ENCODE peak calls at places on chromosomes 13 and 19, in seven cellular contexts. W, H, L, K, C, Y and G are unnamed samples.

GRCh38 chr19:47560999-47561398 is 11.9 kb downstream of the ZNF541 start:
- DNase-seq in K (no peak), Y (no peak), L (no peak), H (no peak), C (no peak), W (no peak), G (no peak)

GRCh38 chr19:11659612-11660011 is 62.3 kb downstream of the ZNF627 start:
- DNase-seq in Y (no peak), K (no peak), W (no peak), C (no peak), L (no peak), H (no peak), G (no peak)

GRCh38 chr13:53015044-53015443 is 13.6 kb upstream of the OLFM4 start:
- DNase-seq in L (no peak), W (peak), C (no peak), H (no peak), K (no peak), Y (peak), G (no peak)

GRCh38 chr13:49858183-49858856 is 65.8 kb upstream of the KPNA3 start:
- DNase-seq in L (no peak), C (no peak), H (no peak), K (peak), W (no peak), Y (no peak), G (peak)

GRCh38 chr19:17303167-17303939 is at the start of gene ABHD8:
- DNase-seq in H (peak), Y (peak), C (peak), K (peak), W (peak), L (no peak), G (peak)

GRCh38 chr19:38655148-38655824 is 7.8 kb downstream of the ACTN4 start:
- DNase-seq in K (no peak), Y (no peak), C (no peak), W (no peak), H (no peak), L (no peak), G (no peak)

GRCh38 chr13:98174321-98174720 is 2.7 kb downstream of the RNF113B start:
- DNase-seq in W (no peak), K (no peak), C (no peak), Y (no peak), L (no peak), H (no peak), G (no peak)

GRCh38 chr13:91045351-91046034 is 302.0 kb upstream of the MIR17HG start:
- DNase-seq in W (peak), C (no peak), Y (no peak), L (no peak), H (no peak), K (peak), G (no peak)

GRCh38 chr13:50400035-50400726 is 384.9 kb downstream of the KCNRG start:
- DNase-seq in L (no peak), C (no peak), W (no peak), K (no peak), H (no peak), Y (no peak), G (no peak)

DNA sequence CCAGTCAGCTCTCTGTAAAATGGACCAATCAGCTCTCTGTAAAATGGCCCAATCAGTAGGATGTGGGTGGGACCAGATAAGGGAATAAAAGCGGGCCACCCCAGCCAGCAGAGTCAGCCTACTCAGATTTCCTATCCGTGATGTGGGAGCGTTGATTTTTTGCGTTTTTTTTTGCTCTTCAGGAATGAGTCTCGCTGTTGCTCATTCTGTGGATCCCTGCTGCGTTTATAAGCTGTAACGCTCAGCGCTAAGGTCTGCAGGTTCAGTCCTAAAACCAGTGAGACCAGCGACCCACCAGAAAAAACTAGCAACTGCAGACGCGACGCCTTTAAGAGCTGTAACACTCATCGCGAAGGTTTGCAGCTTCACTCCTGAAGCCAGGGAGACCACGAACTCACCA is 435.7 kb downstream of the SLITRK6 start:
- DNase-seq in W (no peak), K (no peak), C (no peak), Y (no peak), H (no peak), L (no peak), G (no peak)
- H3K27ac ChIP-seq in W (no peak), K (no peak), C (no peak), Y (no peak), H (no peak), L (no peak), G (no peak)

GRCh38 chr19:30580673-30581072 is 208.5 kb downstream of the ZNF536 start:
- DNase-seq in K (no peak), Y (no peak), W (no peak), L (no peak), C (no peak), H (no peak), G (no peak)

DNA sequence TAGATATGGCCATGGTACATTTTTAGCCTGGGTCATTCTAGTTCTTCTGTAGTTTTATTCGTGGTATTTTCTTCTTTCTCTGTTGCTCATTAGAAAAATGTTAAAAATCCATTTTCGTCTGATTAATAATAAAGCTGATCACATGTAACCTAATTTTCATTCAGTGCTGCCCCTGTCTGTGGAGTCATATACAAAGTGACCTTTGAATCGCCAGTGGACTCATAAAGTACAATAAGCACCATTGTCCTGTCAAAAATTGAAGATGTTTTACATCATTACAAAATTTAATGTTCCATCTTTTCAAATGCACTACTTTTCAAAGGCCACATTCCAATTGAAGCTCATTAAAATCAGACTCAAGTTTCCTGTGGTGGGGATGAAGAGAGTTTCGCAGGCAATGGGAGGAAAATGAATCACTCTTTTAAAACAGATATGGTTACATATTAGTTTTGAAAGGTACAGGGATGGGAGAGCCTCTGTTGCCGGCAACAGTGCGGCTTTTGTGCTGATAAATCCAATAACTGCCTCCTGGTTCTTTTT is 205.4 kb downstream of the ZNF536 start:
- DNase-seq in L (no peak), H (no peak), Y (no peak), C (no peak), K (no peak), W (no peak), G (no peak)
- H3K27ac ChIP-seq in L (no peak), H (no peak), Y (no peak), C (no peak), K (no peak), W (no peak), G (no peak)

GRCh38 chr19:491146-491741 is 5.0 kb upstream of the MADCAM1 start:
- DNase-seq in H (no peak), K (no peak), L (no peak), W (peak), C (no peak), Y (no peak), G (no peak)
- H3K27ac ChIP-seq in H (no peak), K (peak), L (no peak), W (no peak), C (no peak), Y (no peak), G (no peak)

GRCh38 chr19:246551-246950 is 44.7 kb downstream of the PLPP2 start:
- DNase-seq in L (no peak), C (no peak), H (no peak), W (no peak), K (no peak), Y (no peak), G (no peak)

DNA sequence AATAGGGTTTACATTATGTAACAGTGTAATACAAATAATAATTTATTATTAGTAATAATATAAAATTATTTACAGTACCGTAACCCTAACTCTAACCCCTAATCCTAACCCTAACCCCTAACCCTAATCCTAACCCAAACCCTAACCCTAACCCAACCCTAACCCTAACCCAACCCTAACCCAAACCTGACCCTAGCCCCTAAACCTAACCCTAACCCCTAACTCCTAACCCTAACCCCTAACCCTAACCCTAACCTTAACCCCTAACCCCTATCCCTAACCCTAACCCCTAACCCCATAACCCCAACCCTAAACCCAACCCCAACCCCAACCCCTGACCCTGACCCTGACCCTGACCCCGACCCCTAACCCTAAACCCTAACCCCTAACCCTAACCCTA is 45.7 kb downstream of the PLPP2 start:
- DNase-seq in C (no peak), K (no peak), L (no peak), W (no peak), H (no peak), Y (no peak), G (no peak)
- H3K27ac ChIP-seq in C (no peak), K (no peak), L (no peak), W (no peak), H (no peak), Y (no peak), G (no peak)

GRCh38 chr19:50717026-50717723 is 2.4 kb downstream of the SHANK1 start:
- DNase-seq in K (no peak), L (no peak), Y (no peak), H (no peak), C (no peak), W (no peak), G (no peak)

GRCh38 chr19:50717891-50718254 is 1.7 kb downstream of the SHANK1 start:
- DNase-seq in H (no peak), Y (no peak), L (no peak), C (no peak), W (peak), K (no peak), G (no peak)

GRCh38 chr19:50718255-50719118 is 1.1 kb downstream of the SHANK1 start:
- DNase-seq in L (no peak), C (no peak), Y (no peak), K (no peak), W (no peak), H (no peak), G (no peak)

GRCh38 chr19:50719119-50719435 is 525 bp downstream of the SHANK1 start:
- DNase-seq in H (no peak), K (no peak), Y (no peak), W (no peak), C (no peak), L (no peak), G (no peak)

DNA sequence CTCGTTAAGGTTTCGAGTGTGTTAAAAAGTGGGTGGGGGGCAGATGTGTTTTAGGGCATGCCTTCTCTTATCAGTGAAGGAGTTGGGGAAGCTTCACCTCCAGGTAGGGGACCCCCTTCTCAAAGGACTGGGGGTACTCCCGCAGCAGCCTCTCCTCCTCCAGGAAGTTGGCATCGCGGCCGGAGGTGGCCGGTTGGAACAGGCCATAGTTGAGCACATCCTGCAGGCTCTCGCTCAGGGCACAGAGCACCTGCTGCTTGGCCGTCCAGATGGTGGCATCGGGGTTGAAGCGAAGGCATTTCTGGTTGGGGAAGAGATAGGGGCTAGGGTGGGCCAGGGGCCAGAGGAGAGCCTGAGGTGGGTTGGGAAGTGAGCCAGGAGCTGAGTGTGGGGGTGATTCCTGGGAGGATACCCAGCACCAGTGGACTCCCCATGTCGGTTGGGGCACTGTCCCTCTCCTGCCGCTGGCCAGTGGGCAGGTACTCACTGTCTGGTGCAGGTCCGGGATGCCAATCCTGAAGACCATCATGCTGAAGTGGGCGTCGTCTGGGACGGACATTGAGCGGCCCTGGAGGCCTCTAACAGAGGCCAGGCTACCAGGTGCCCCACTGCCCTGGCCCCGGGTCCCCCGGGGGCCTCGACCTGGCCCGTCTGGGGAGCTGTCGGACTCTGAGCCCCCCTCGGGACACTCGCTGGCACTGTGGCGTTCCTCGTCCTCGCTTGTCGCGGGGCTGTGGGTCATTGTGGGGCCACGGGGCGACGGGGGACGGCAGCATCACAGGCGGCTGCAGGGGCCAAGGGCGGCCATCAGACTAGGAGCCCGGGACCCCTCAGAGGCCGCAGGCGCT is 3.2 kb downstream of the SHANK1 start:
- DNase-seq in W (no peak), Y (no peak), L (no peak), C (no peak), H (no peak), K (no peak), G (no peak)
- H3K27ac ChIP-seq in W (no peak), Y (no peak), L (no peak), C (no peak), H (no peak), K (no peak), G (no peak)